ENCODE peak calls at places on chromosomes 5 and 9, in eight cellular contexts. J is GM04504, Y is AML-193, Z is progenitor cell of endocrine pancreas, Q is AG09309, U is GM12878, F is Daoy, W is GM12891. D is an unnamed sample.

GRCh38 chr9:136960212-136960937 is 8.3 kb downstream of the LCN12 start:
- DNase-seq in J (no peak), Y (no peak), Z (no peak), Q (no peak), U (no peak), F (no peak), W (no peak), D (no peak)

GRCh38 chr5:38607930-38608545 is 51.6 kb upstream of the LIFR start:
- DNase-seq in J (no peak), Y (no peak), Z (no peak), Q (no peak), U (no peak), F (peak; percentile 25), W (no peak), D (peak; percentile 95)

GRCh38 chr5:113336975-113337374 is 97.8 kb downstream of the TSSK1B start:
- DNase-seq in J (no peak), Y (peak; percentile 46), Z (no peak), Q (peak; percentile 40), U (no peak), F (peak; percentile 79), W (no peak), D (peak; percentile 70)

GRCh38 chr5:177498013-177498847 is 826 bp upstream of the PDLIM7 start:
- DNase-seq in J (no peak), Y (no peak), Z (no peak), Q (no peak), U (no peak), F (no peak), W (no peak), D (peak; percentile 43)

GRCh38 chr5:157665467-157666085 is 5.8 kb upstream of the C5orf52 start:
- DNase-seq in J (peak; percentile 51), Y (peak; percentile 15), Z (no peak), Q (peak; percentile 65), U (no peak), F (peak; percentile 65), W (no peak), D (peak; percentile 90)

GRCh38 chr9:94931036-94931633 is 204.6 kb downstream of the AOPEP start:
- DNase-seq in J (no peak), Y (no peak), Z (no peak), Q (no peak), U (no peak), F (no peak), W (no peak), D (no peak)

GRCh38 chr5:171451421-171451820 is 32.0 kb downstream of the FGF18 start:
- DNase-seq in J (no peak), Y (no peak), Z (no peak), Q (no peak), U (no peak), F (no peak), W (no peak), D (no peak)

GRCh38 chr5:139838381-139839197 is 43.0 kb downstream of the PSD2 start:
- DNase-seq in J (no peak), Y (no peak), Z (no peak), Q (no peak), U (no peak), F (no peak), W (no peak), D (no peak)

GRCh38 chr5:140322751-140323731 is 20.1 kb upstream of the PFDN1 start:
- DNase-seq in J (peak; percentile 79), Y (no peak), Z (no peak), Q (peak; percentile 69), U (no peak), F (peak; percentile 96), W (no peak), D (peak; percentile 97)

GRCh38 chr5:9851458-9851857 is 221.3 kb upstream of the TAS2R1 start:
- DNase-seq in J (peak; percentile 93), Y (no peak), Z (no peak), Q (peak; percentile 91), U (no peak), F (peak; percentile 3), W (no peak), D (peak; percentile 64)

GRCh38 chr9:74887041-74887980 is at the start of gene TRPM6:
- DNase-seq in J (peak; percentile 43), Y (peak; percentile 40), Z (peak; percentile 52), Q (peak; percentile 13), U (no peak), F (peak; percentile 89), W (no peak), D (peak; percentile 78)

GRCh38 chr9:95268681-95269080 is 48.8 kb downstream of the FANCC start:
- DNase-seq in J (no peak), Y (no peak), Z (no peak), Q (no peak), U (no peak), F (peak; percentile 41), W (no peak), D (peak; percentile 35)

GRCh38 chr9:130983283-130983670 is 25.7 kb upstream of the LAMC3 start:
- DNase-seq in J (no peak), Y (no peak), Z (no peak), Q (no peak), U (no peak), F (no peak), W (no peak), D (no peak)